ENCODE peak calls at places on chromosomes 2 and 18, in five cellular contexts. K, N, L, W and I are unnamed samples.

GRCh38 chr2:33791625-33792024 is 192.5 kb upstream of the FAM98A start:
- DNase-seq in K (peak; percentile 73), N (peak; percentile 54), L (no peak), W (peak; percentile 59), I (no peak)

GRCh38 chr18:21741511-21742322 is 1.1 kb downstream of the MIB1 start:
- DNase-seq in K (peak; percentile 9), N (peak; percentile 22), L (no peak), W (no peak), I (peak; percentile 28)

GRCh38 chr18:21361297-21361880 is 119.4 kb downstream of the GREB1L start:
- DNase-seq in K (no peak), N (no peak), L (no peak), W (peak; percentile 5), I (no peak)

GRCh38 chr18:23036611-23037259 is 98.5 kb upstream of the CABLES1 start:
- DNase-seq in K (no peak), N (no peak), L (no peak), W (no peak), I (no peak)

GRCh38 chr2:47092465-47092864 is 62.6 kb downstream of the STPG4 start:
- DNase-seq in K (no peak), N (no peak), L (no peak), W (no peak), I (no peak)

GRCh38 chr2:89763254-89763580 is 1071.7 kb downstream of the RPIA start:
- DNase-seq in K (no peak), N (no peak), L (no peak), W (no peak), I (no peak)

GRCh38 chr2:25042321-25043240 is 705 bp downstream of the EFR3B start:
- DNase-seq in K (peak; percentile 10), N (peak; percentile 16), L (peak; percentile 35), W (no peak), I (peak; percentile 24)

GRCh38 chr2:47664817-47665216 is 118.1 kb upstream of the MSH6 start:
- DNase-seq in K (no peak), N (peak; percentile 47), L (no peak), W (no peak), I (peak; percentile 12)

GRCh38 chr18:78818961-78819360 is 160.7 kb upstream of the SALL3 start:
- DNase-seq in K (no peak), N (no peak), L (no peak), W (no peak), I (no peak)

GRCh38 chr2:73284296-73285161 is at the start of gene FBXO41:
- DNase-seq in K (peak; percentile 17), N (peak; percentile 37), L (peak; percentile 56), W (no peak), I (peak; percentile 56)

DNA sequence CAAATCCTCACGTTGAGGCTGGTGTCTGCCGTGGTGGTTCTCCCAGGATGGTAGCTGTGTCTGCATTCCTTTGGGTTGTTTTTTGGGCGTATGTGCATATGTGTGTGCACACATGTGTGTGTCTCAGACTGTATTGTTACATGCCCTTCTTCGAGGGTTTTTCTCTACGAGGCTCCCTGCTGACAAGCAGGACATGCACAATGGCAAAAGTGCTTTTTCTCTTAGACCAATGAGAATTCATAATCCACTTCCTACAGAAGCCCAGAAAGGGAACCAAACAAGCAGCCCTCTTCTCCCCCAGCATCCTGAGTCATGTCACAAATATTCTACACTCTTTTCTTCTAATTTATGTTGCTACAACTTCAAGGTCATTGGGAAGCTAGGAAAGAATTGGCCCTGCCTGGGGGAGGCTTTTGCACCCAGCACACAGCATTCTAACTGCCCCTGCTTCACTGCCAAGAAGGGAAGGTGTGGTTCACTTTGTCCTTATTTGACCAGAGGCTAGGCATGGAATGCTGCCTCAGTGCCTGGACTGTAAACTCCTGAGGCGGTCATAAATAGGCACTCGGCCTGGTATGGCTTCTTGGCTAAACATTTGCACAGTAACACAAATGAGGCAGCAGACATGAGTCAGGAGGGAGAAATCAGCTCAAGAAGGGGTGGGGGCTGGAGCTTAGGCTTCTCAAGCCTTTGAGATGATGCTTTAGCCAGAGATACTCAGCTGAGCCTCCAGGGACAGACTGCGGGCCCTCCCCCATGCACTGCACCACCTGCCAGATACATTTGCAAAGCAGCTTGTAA is 92.6 kb upstream of the KLF7 start:
- DNase-seq in K (peak; percentile 100), N (peak; percentile 92), L (peak; percentile 66), W (peak; percentile 86), I (no peak)
- TF ChIP-seq CTCF in K (peak; percentile 14), N (peak; percentile 10), L (no peak), W (no peak), I (no peak)

GRCh38 chr18:477565-477964 is 22.9 kb downstream of the COLEC12 start:
- DNase-seq in K (no peak), N (peak; percentile 17), L (peak; percentile 10), W (peak; percentile 30), I (peak; percentile 66)
- TF ChIP-seq CTCF in K (no peak), N (peak; percentile 32), L (no peak), W (no peak), I (peak; percentile 68)

DNA sequence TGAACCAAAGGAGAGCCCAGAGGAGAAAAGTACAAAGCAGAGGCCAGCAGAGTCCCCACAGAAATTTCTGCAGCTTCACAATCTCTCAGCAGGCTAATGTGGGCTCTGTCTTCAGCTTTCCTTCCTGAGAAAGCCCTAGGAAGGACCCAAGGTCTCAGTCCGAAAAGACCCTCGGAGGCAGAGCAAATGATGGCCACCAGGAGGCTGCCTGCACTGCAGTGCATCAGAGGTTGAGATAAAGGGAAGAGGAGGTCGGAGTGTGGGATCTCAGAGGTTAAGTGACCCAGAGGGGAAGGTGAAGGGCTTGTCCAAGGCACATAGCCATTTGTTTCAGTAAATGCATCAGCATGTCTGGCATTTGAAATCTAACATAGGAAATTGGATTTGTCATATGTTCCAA is 299.1 kb upstream of the SLC14A2 start:
- DNase-seq in K (no peak), N (no peak), L (no peak), W (no peak), I (no peak)
- TF ChIP-seq CTCF in K (no peak), N (no peak), L (no peak), W (no peak), I (no peak)

GRCh38 chr2:61470965-61471904 is at the start of gene USP34:
- DNase-seq in K (peak; percentile 95), N (peak; percentile 97), L (peak; percentile 75), W (peak; percentile 90), I (peak; percentile 90)
- TF ChIP-seq CTCF in K (no peak), N (peak; percentile 11), L (no peak), W (no peak), I (no peak)

GRCh38 chr2:102185347-102185746 is 1.5 kb upstream of the IL1RL2 start:
- DNase-seq in K (no peak), N (peak; percentile 16), L (no peak), W (no peak), I (no peak)

GRCh38 chr2:102190425-102191107 is 3.7 kb downstream of the IL1RL2 start:
- DNase-seq in K (no peak), N (no peak), L (no peak), W (no peak), I (peak; percentile 10)

GRCh38 chr2:102184018-102184417 is 2.8 kb upstream of the IL1RL2 start:
- DNase-seq in K (no peak), N (no peak), L (no peak), W (no peak), I (no peak)

GRCh38 chr2:102186676-102187190 is at the start of gene IL1RL2:
- DNase-seq in K (no peak), N (peak; percentile 75), L (no peak), W (peak; percentile 4), I (peak; percentile 17)

DNA sequence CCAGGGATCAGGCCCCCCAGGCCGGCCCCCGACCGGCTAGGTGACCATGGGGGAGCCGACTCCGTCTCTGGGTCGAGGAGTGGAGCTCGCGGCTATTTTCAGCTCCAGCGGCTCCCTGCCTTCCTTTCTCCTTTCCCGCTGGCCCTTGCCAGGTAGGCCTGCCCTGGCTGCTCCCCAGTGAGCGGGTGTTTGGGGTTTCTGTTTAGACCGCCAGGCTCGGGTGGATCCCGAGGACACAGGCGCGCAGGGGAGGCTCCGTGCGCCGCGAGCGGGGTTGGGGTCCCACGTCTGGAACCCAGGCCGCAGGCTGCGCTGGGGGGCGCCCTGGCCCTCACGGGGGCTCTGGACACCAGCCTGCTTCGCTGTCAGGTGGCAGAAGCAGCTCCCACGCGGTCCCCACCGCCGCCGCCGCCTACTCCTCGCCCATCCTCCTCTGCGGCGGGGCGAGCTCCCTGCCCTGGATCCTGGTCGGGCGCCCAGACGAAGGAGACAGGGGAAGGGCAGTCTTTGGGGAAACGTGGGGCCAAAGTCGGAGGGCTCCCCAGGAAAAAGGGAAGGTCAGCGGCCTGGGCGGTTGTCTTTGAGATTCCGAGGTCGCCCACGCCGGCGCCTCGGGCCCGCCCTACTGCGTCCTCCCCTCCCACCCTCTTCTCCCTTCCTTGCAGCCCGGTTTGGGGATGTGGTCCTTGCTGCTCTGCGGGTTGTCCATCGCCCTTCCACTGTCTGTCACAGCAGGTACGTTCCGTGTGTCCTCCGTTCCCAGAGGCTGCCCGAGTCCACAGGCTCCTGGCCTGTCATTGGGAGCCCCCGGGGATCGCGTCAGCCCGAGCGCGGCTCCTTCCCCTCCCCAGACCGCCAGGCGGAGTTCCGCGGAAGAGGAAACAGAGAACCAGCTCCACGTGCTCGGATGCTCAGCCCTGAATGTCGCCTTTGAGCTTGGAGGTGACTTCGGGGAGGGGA is 648 bp downstream of the IL1RL2 start:
- DNase-seq in K (peak; percentile 10), N (peak; percentile 33), L (no peak), W (peak; percentile 14), I (no peak)
- TF ChIP-seq CTCF in K (no peak), N (peak; percentile 41), L (no peak), W (peak; percentile 11), I (no peak)